ENCODE peak calls at places on chromosome 2, in eight cellular contexts. One of them, this sample, is unnamed.

GRCh38 chr2:136214284-136214683 is 96.3 kb upstream of the CXCR4 start:
- ATAC-seq in activated naive CD4-positive, alpha-beta T cell treated with anti-CD3 and anti-CD28 coated beads, Interleukin-2, amount 50 U/mL, for 72 hours: no peak
- ATAC-seq in T-cell: no peak
- ATAC-seq in aorta: no peak
- ATAC-seq in natural killer cell: peak; percentile 33
- ATAC-seq in mucosa of descending colon: peak; percentile 20
- ATAC-seq in activated naive CD8-positive, alpha-beta T cell treated with anti-CD3 and anti-CD28 coated beads, Interleukin-2, amount 50 U/mL, for 24 hours: no peak
- ATAC-seq in gastroesophageal sphincter: no peak
- ATAC-seq in this sample: no peak

GRCh38 chr2:166517533-166517932 is 23.5 kb upstream of the SCN7A start:
- ATAC-seq in natural killer cell: no peak
- ATAC-seq in activated naive CD8-positive, alpha-beta T cell treated with anti-CD3 and anti-CD28 coated beads, Interleukin-2, amount 50 U/mL, for 24 hours: no peak
- ATAC-seq in mucosa of descending colon: no peak
- ATAC-seq in aorta: no peak
- ATAC-seq in T-cell: no peak
- ATAC-seq in activated naive CD4-positive, alpha-beta T cell treated with anti-CD3 and anti-CD28 coated beads, Interleukin-2, amount 50 U/mL, for 72 hours: no peak
- ATAC-seq in gastroesophageal sphincter: no peak
- ATAC-seq in this sample: no peak

GRCh38 chr2:216583157-216583556 is 50.1 kb upstream of the IGFBP2 start:
- ATAC-seq in aorta: no peak
- ATAC-seq in gastroesophageal sphincter: peak; percentile 18
- ATAC-seq in mucosa of descending colon: no peak
- ATAC-seq in natural killer cell: no peak
- ATAC-seq in activated naive CD4-positive, alpha-beta T cell treated with anti-CD3 and anti-CD28 coated beads, Interleukin-2, amount 50 U/mL, for 72 hours: no peak
- ATAC-seq in activated naive CD8-positive, alpha-beta T cell treated with anti-CD3 and anti-CD28 coated beads, Interleukin-2, amount 50 U/mL, for 24 hours: no peak
- ATAC-seq in T-cell: no peak
- ATAC-seq in this sample: no peak

GRCh38 chr2:152097291-152098032 is 1.4 kb downstream of the CACNB4 start:
- ATAC-seq in natural killer cell: no peak
- ATAC-seq in T-cell: no peak
- ATAC-seq in activated naive CD8-positive, alpha-beta T cell treated with anti-CD3 and anti-CD28 coated beads, Interleukin-2, amount 50 U/mL, for 24 hours: no peak
- ATAC-seq in aorta: peak; percentile 51
- ATAC-seq in mucosa of descending colon: peak; percentile 52
- ATAC-seq in activated naive CD4-positive, alpha-beta T cell treated with anti-CD3 and anti-CD28 coated beads, Interleukin-2, amount 50 U/mL, for 72 hours: peak; percentile 10
- ATAC-seq in gastroesophageal sphincter: peak; percentile 52
- ATAC-seq in this sample: no peak

GRCh38 chr2:12213222-12213621 is 466.8 kb downstream of the LPIN1 start:
- ATAC-seq in activated naive CD8-positive, alpha-beta T cell treated with anti-CD3 and anti-CD28 coated beads, Interleukin-2, amount 50 U/mL, for 24 hours: no peak
- ATAC-seq in mucosa of descending colon: no peak
- ATAC-seq in aorta: no peak
- ATAC-seq in gastroesophageal sphincter: no peak
- ATAC-seq in activated naive CD4-positive, alpha-beta T cell treated with anti-CD3 and anti-CD28 coated beads, Interleukin-2, amount 50 U/mL, for 72 hours: peak; percentile 89
- ATAC-seq in natural killer cell: no peak
- ATAC-seq in T-cell: no peak
- ATAC-seq in this sample: no peak

GRCh38 chr2:46951290-46952064 is 35.9 kb upstream of the MCFD2 start:
- ATAC-seq in mucosa of descending colon: no peak
- ATAC-seq in activated naive CD8-positive, alpha-beta T cell treated with anti-CD3 and anti-CD28 coated beads, Interleukin-2, amount 50 U/mL, for 24 hours: no peak
- ATAC-seq in aorta: no peak
- ATAC-seq in T-cell: no peak
- ATAC-seq in gastroesophageal sphincter: no peak
- ATAC-seq in activated naive CD4-positive, alpha-beta T cell treated with anti-CD3 and anti-CD28 coated beads, Interleukin-2, amount 50 U/mL, for 72 hours: no peak
- ATAC-seq in natural killer cell: no peak
- ATAC-seq in this sample: no peak

GRCh38 chr2:144462266-144462665 is 57.7 kb downstream of the ZEB2 start:
- ATAC-seq in activated naive CD8-positive, alpha-beta T cell treated with anti-CD3 and anti-CD28 coated beads, Interleukin-2, amount 50 U/mL, for 24 hours: no peak
- ATAC-seq in mucosa of descending colon: no peak
- ATAC-seq in aorta: no peak
- ATAC-seq in gastroesophageal sphincter: no peak
- ATAC-seq in activated naive CD4-positive, alpha-beta T cell treated with anti-CD3 and anti-CD28 coated beads, Interleukin-2, amount 50 U/mL, for 72 hours: no peak
- ATAC-seq in natural killer cell: no peak
- ATAC-seq in T-cell: no peak
- ATAC-seq in this sample: no peak

GRCh38 chr2:45929674-45930395 is 278.4 kb downstream of the PRKCE start:
- ATAC-seq in natural killer cell: no peak
- ATAC-seq in aorta: no peak
- ATAC-seq in gastroesophageal sphincter: no peak
- ATAC-seq in T-cell: no peak
- ATAC-seq in activated naive CD8-positive, alpha-beta T cell treated with anti-CD3 and anti-CD28 coated beads, Interleukin-2, amount 50 U/mL, for 24 hours: no peak
- ATAC-seq in activated naive CD4-positive, alpha-beta T cell treated with anti-CD3 and anti-CD28 coated beads, Interleukin-2, amount 50 U/mL, for 72 hours: no peak
- ATAC-seq in mucosa of descending colon: peak; percentile 61
- ATAC-seq in this sample: peak; percentile 81

GRCh38 chr2:15316370-15316814 is 244.7 kb downstream of the NBAS start:
- ATAC-seq in T-cell: peak; percentile 52
- ATAC-seq in aorta: no peak
- ATAC-seq in activated naive CD8-positive, alpha-beta T cell treated with anti-CD3 and anti-CD28 coated beads, Interleukin-2, amount 50 U/mL, for 24 hours: no peak
- ATAC-seq in activated naive CD4-positive, alpha-beta T cell treated with anti-CD3 and anti-CD28 coated beads, Interleukin-2, amount 50 U/mL, for 72 hours: no peak
- ATAC-seq in mucosa of descending colon: no peak
- ATAC-seq in natural killer cell: peak; percentile 83
- ATAC-seq in gastroesophageal sphincter: no peak
- ATAC-seq in this sample: no peak

GRCh38 chr2:68791914-68792313 is 57.3 kb downstream of the ARHGAP25 start:
- ATAC-seq in activated naive CD8-positive, alpha-beta T cell treated with anti-CD3 and anti-CD28 coated beads, Interleukin-2, amount 50 U/mL, for 24 hours: no peak
- ATAC-seq in aorta: no peak
- ATAC-seq in activated naive CD4-positive, alpha-beta T cell treated with anti-CD3 and anti-CD28 coated beads, Interleukin-2, amount 50 U/mL, for 72 hours: no peak
- ATAC-seq in gastroesophageal sphincter: no peak
- ATAC-seq in mucosa of descending colon: no peak
- ATAC-seq in natural killer cell: no peak
- ATAC-seq in T-cell: no peak
- ATAC-seq in this sample: no peak

This sample was measured in stimulated activated memory B cell treated with anti-CD40 and anti-IgM and Interleukin-4, amounts not matched to agents 10 μg/mL and 1 μg/mL and 100 μg/mL, for 72 hours.